ENCODE peak calls at places on chromosomes 3 and 15, in seven cellular contexts. K is GM12878, U is HepG2, Y is K562, A is GM12892, W is SK-N-SH, J is H1. V is an unnamed sample.

GRCh38 chr15:99016680-99017321 is 9.2 kb upstream of the PGPEP1L start:
- DNase-seq in K (no peak), U (no peak), Y (no peak), A (no peak), W (peak; percentile 42), J (peak; percentile 41), V (no peak)

GRCh38 chr3:11447584-11448200 is 175.5 kb downstream of the ATG7 start:
- DNase-seq in K (no peak), U (no peak), Y (no peak), A (no peak), W (no peak), J (no peak), V (no peak)

GRCh38 chr3:170719300-170719699 is 133.4 kb upstream of the SLC7A14 start:
- DNase-seq in K (no peak), U (no peak), Y (no peak), A (no peak), W (no peak), J (no peak), V (no peak)

GRCh38 chr3:143222981-143223380 is 103.4 kb downstream of the CHST2 start:
- DNase-seq in K (no peak), U (no peak), Y (no peak), A (no peak), W (no peak), J (no peak), V (no peak)

GRCh38 chr3:127629462-127630403 is 748 bp downstream of the PODXL2 start:
- DNase-seq in K (no peak), U (no peak), Y (no peak), A (no peak), W (peak; percentile 54), J (no peak), V (no peak)

GRCh38 chr15:59611277-59612260 is at the start of gene GCNT3:
- DNase-seq in K (no peak), U (peak; percentile 90), Y (no peak), A (no peak), W (no peak), J (no peak), V (no peak)

GRCh38 chr3:187591051-187591450 is 79.1 kb downstream of the SST start:
- DNase-seq in K (no peak), U (no peak), Y (no peak), A (no peak), W (no peak), J (no peak), V (no peak)

GRCh38 chr15:87045741-87046140 is 966.1 kb downstream of the AGBL1 start:
- DNase-seq in K (no peak), U (no peak), Y (no peak), A (no peak), W (no peak), J (no peak), V (no peak)

GRCh38 chr15:39501366-39501765 is 79.5 kb upstream of the THBS1 start:
- DNase-seq in K (no peak), U (no peak), Y (no peak), A (no peak), W (no peak), J (no peak), V (no peak)

GRCh38 chr15:78873796-78874761 is 1.4 kb downstream of the MORF4L1 start:
- DNase-seq in K (no peak), U (no peak), Y (no peak), A (no peak), W (no peak), J (no peak), V (no peak)

GRCh38 chr3:5304789-5305680 is 117.5 kb downstream of the EDEM1 start:
- DNase-seq in K (no peak), U (peak; percentile 34), Y (peak; percentile 60), A (peak; percentile 22), W (peak; percentile 37), J (peak; percentile 79), V (peak; percentile 10)

GRCh38 chr15:55879181-55879580 is 114.2 kb downstream of the NEDD4 start:
- DNase-seq in K (no peak), U (no peak), Y (no peak), A (no peak), W (no peak), J (no peak), V (no peak)

GRCh38 chr3:127886276-127886862 is 28.7 kb upstream of the KBTBD12 start:
- DNase-seq in K (no peak), U (no peak), Y (no peak), A (no peak), W (no peak), J (no peak), V (no peak)

GRCh38 chr3:197561926-197562325 is 6.2 kb upstream of the BDH1 start:
- DNase-seq in K (peak; percentile 30), U (no peak), Y (no peak), A (no peak), W (no peak), J (no peak), V (no peak)

GRCh38 chr15:76200641-76201105 is 110.6 kb downstream of the ETFA start:
- DNase-seq in K (no peak), U (no peak), Y (no peak), A (no peak), W (no peak), J (no peak), V (no peak)

GRCh38 chr3:31946484-31947081 is 34.5 kb downstream of the OSBPL10 start:
- DNase-seq in K (no peak), U (no peak), Y (no peak), A (no peak), W (no peak), J (no peak), V (no peak)

GRCh38 chr3:120244834-120245225 is 40.2 kb downstream of the GPR156 start:
- DNase-seq in K (no peak), U (no peak), Y (no peak), A (no peak), W (no peak), J (no peak), V (no peak)

GRCh38 chr15:68232937-68233336 is 3.4 kb upstream of the CLN6 start:
- DNase-seq in K (no peak), U (no peak), Y (no peak), A (no peak), W (no peak), J (peak; percentile 35), V (no peak)

GRCh38 chr3:170470063-170471006 is 51.7 kb downstream of the CLDN11 start:
- DNase-seq in K (no peak), U (no peak), Y (no peak), A (no peak), W (no peak), J (peak; percentile 26), V (no peak)

GRCh38 chr15:81106560-81106959 is 27.5 kb upstream of the CFAP161 start:
- DNase-seq in K (peak; percentile 8), U (peak; percentile 39), Y (peak; percentile 49), A (no peak), W (peak; percentile 70), J (peak; percentile 56), V (no peak)

GRCh38 chr15:41483115-41483514 is 10.6 kb upstream of the ITPKA start:
- DNase-seq in K (peak; percentile 57), U (no peak), Y (no peak), A (no peak), W (no peak), J (no peak), V (peak; percentile 62)

GRCh38 chr3:183698318-183698731 is 728 bp downstream of the YEATS2 start:
- DNase-seq in K (no peak), U (no peak), Y (peak; percentile 51), A (no peak), W (peak; percentile 73), J (no peak), V (no peak)

GRCh38 chr3:132344666-132345280 is 27.6 kb downstream of the ACP3 start:
- DNase-seq in K (no peak), U (no peak), Y (no peak), A (no peak), W (no peak), J (no peak), V (no peak)

GRCh38 chr15:25182098-25182478 is 227.3 kb downstream of the SNRPN start:
- DNase-seq in K (no peak), U (no peak), Y (no peak), A (peak; percentile 1), W (no peak), J (no peak), V (no peak)

GRCh38 chr15:25182736-25183445 is 228.1 kb downstream of the SNRPN start:
- DNase-seq in K (no peak), U (no peak), Y (no peak), A (no peak), W (no peak), J (peak; percentile 48), V (no peak)

GRCh38 chr15:25179673-25180511 is 225.1 kb downstream of the SNRPN start:
- DNase-seq in K (no peak), U (no peak), Y (no peak), A (peak; percentile 16), W (no peak), J (no peak), V (peak; percentile 5)

GRCh38 chr15:25180606-25181289 is 226.0 kb downstream of the SNRPN start:
- DNase-seq in K (no peak), U (no peak), Y (no peak), A (peak; percentile 6), W (no peak), J (no peak), V (peak; percentile 4)

DNA sequence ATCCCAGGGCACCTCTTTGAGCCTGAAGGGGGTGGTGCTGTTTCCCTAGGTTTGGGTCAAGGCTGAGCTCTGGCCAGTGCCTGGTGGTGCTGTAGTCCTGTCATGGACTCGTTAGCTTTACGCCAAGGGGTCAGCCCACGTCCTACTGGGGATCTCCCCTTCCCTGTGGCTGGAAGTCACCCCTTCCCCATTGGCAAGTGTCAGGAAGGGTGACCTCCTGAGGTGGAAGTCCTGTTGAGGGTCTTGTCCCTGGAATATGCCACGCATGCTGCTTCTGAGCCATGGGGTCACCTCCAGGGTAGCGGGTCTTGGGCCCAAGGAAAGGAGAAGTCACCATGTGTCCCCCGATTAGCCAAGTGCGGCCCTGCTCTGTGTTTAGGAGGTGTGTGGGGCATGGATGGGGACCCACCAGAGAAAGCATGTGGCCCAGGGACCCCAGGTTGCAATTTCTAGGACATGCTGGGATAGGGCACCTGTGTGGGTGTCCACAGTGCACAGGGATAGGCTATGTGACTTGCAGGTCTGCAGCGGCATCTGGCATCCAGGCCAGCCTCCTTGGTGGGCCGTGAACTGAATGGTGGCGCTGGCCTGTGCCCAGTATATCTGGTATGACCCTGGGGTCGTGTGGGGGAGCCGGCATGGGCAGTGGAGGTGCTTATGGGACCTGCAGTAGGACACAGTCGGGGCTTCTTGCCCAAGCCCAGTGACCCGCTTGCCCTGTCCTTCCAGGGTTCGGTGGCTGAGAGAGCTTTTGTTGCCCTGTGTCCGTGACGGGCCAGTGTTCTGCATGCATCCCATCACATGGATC is 226.7 kb downstream of the SNRPN start:
- DNase-seq in K (no peak), U (no peak), Y (no peak), A (peak; percentile 3), W (no peak), J (no peak), V (no peak)
- TF ChIP-seq TAF1 in K (no peak), U (no peak), Y (no peak), A (no peak), W (no peak), J (no peak), V (no peak)

GRCh38 chr3:38581774-38582173 is 67.7 kb downstream of the SCN5A start:
- DNase-seq in K (no peak), U (no peak), Y (no peak), A (no peak), W (no peak), J (peak; percentile 27), V (no peak)
- TF ChIP-seq TAF1 in K (no peak), U (no peak), Y (no peak), A (no peak), W (no peak), J (no peak), V (no peak)

GRCh38 chr3:196440696-196441095 is 8.5 kb upstream of the UBXN7 start:
- DNase-seq in K (peak; percentile 62), U (no peak), Y (no peak), A (no peak), W (no peak), J (no peak), V (no peak)
- TF ChIP-seq TAF1 in K (no peak), U (no peak), Y (no peak), A (no peak), W (no peak), J (no peak), V (no peak)

GRCh38 chr3:172709776-172710708 is 825 bp downstream of the NCEH1 start:
- DNase-seq in K (no peak), U (no peak), Y (no peak), A (no peak), W (peak; percentile 44), J (peak; percentile 51), V (no peak)
- TF ChIP-seq TAF1 in K (no peak), U (no peak), Y (no peak), A (no peak), W (no peak), J (no peak), V (no peak)